ENCODE peak calls at places on chromosomes 5 and 9, in eight cellular contexts. T is mucosa of gallbladder; M is activated T-cell treated with anti-CD3 and anti-CD28 coated beads, Interleukin-2, amount 50 U/mL, for 1 hour; U is GM23248; D is LoVo; S is AG08395; W is occipital lobe; G is CD4-positive, alpha-beta memory T cell. A is an unnamed sample.

GRCh38 chr9:129962889-129963703 is 79.9 kb downstream of the FNBP1 start:
- DNase-seq in M (peak), U (peak), W (no peak), T (peak), G (peak), S (peak), D (peak), A (peak)

GRCh38 chr5:180810210-180811011 is 7.8 kb upstream of the MGAT1 start:
- DNase-seq in W (peak), G (peak), S (peak), M (peak), U (peak), D (peak), T (peak), A (peak)

GRCh38 chr5:74418709-74419108 is 221.8 kb downstream of the ENC1 start:
- DNase-seq in U (no peak), T (no peak), S (no peak), M (no peak), D (peak), G (no peak), W (no peak), A (no peak)

GRCh38 chr9:10226996-10227395 is 385.8 kb downstream of the PTPRD start:
- DNase-seq in M (no peak), G (no peak), D (no peak), T (no peak), W (no peak), S (no peak), U (no peak), A (no peak)

GRCh38 chr5:179266291-179267070 is 78.8 kb downstream of the ADAMTS2 start:
- DNase-seq in G (no peak), M (no peak), S (no peak), W (no peak), U (peak), T (no peak), D (no peak), A (no peak)

GRCh38 chr5:40307920-40308319 is 371.8 kb upstream of the PTGER4 start:
- DNase-seq in U (no peak), M (no peak), T (no peak), D (no peak), S (no peak), W (no peak), G (no peak), A (no peak)

GRCh38 chr5:54993318-54993717 is 7.9 kb upstream of the ESM1 start:
- DNase-seq in U (no peak), G (no peak), D (no peak), W (no peak), S (no peak), M (no peak), T (no peak), A (no peak)

GRCh38 chr5:89315194-89315593 is 432.2 kb upstream of the MEF2C start:
- DNase-seq in G (no peak), M (no peak), W (peak), T (no peak), S (no peak), U (peak), D (no peak), A (peak)

GRCh38 chr5:133321833-133322420 is 270.1 kb downstream of the HSPA4 start:
- DNase-seq in D (no peak), S (no peak), U (no peak), G (peak), T (no peak), M (no peak), W (no peak), A (no peak)

A was measured in AG08396.